ENCODE peak calls at places on chromosomes 11 and 22, in six cellular contexts. I is mesenchymal stem cell, Z is H1, B is neuronal stem cell, A is IMR-90, G is trophoblast cell. Q is an unnamed sample.
A peak's percentile ranks its signal among the peaks of the same experiment; 100 is the strongest.

GRCh38 chr22:42895541-42895981 is 38.5 kb upstream of the ARFGAP3 start:
- DNase-seq in I (no peak), Z (no peak), B (no peak), A (no peak), G (no peak), Q (no peak)

GRCh38 chr11:61812736-61813411 is 3.9 kb downstream of the FADS1 start:
- DNase-seq in I (no peak), Z (no peak), B (no peak), A (no peak), G (peak; percentile 58), Q (no peak)

GRCh38 chr11:94925422-94926270 is 47.7 kb downstream of the CWC15 start:
- DNase-seq in I (peak; percentile 62), Z (no peak), B (no peak), A (no peak), G (no peak), Q (no peak)

GRCh38 chr11:44593194-44593593 is 27.7 kb downstream of the CD82 start:
- DNase-seq in I (no peak), Z (no peak), B (no peak), A (no peak), G (no peak), Q (no peak)

GRCh38 chr22:35051034-35051535 is 14.9 kb upstream of the ISX start:
- DNase-seq in I (no peak), Z (no peak), B (no peak), A (no peak), G (no peak), Q (peak; percentile 8)

GRCh38 chr22:46073683-46074504 is 76.4 kb upstream of the PPARA start:
- DNase-seq in I (peak; percentile 28), Z (no peak), B (no peak), A (peak; percentile 42), G (no peak), Q (no peak)

GRCh38 chr11:134033696-134034491 is 35.0 kb upstream of the JAM3 start:
- DNase-seq in I (peak; percentile 91), Z (peak; percentile 78), B (peak; percentile 72), A (peak; percentile 85), G (peak; percentile 46), Q (peak; percentile 95)

GRCh38 chr11:132576706-132577105 is 955.6 kb downstream of the OPCML start:
- DNase-seq in I (peak; percentile 97), Z (no peak), B (no peak), A (peak; percentile 97), G (peak; percentile 10), Q (peak; percentile 57)

GRCh38 chr22:50578776-50579310 is 616 bp upstream of the CPT1B start:
- DNase-seq in I (no peak), Z (no peak), B (no peak), A (no peak), G (no peak), Q (no peak)

GRCh38 chr11:61833478-61833877 is 5.4 kb downstream of the FADS2 start:
- DNase-seq in I (no peak), Z (no peak), B (no peak), A (no peak), G (no peak), Q (no peak)

GRCh38 chr11:120562806-120563425 is 51.4 kb downstream of the GRIK4 start:
- DNase-seq in I (peak; percentile 72), Z (no peak), B (no peak), A (no peak), G (no peak), Q (peak; percentile 19)

GRCh38 chr11:45899448-45900174 is 7.5 kb downstream of the FREY1 start:
- DNase-seq in I (peak; percentile 92), Z (peak; percentile 90), B (peak; percentile 94), A (peak; percentile 90), G (no peak), Q (peak; percentile 94)

GRCh38 chr11:102139081-102139498 is 28.8 kb downstream of the YAP1 start:
- DNase-seq in I (peak; percentile 86), Z (no peak), B (no peak), A (peak; percentile 93), G (peak; percentile 54), Q (no peak)

GRCh38 chr11:117819096-117820040 is 5.2 kb downstream of the FXYD2 start:
- DNase-seq in I (peak; percentile 86), Z (peak; percentile 86), B (peak; percentile 64), A (peak; percentile 63), G (peak; percentile 50), Q (peak; percentile 87)

GRCh38 chr22:35170716-35171697 is 86.3 kb upstream of the HMGXB4 start:
- DNase-seq in I (no peak), Z (no peak), B (no peak), A (no peak), G (no peak), Q (no peak)

GRCh38 chr22:41557401-41558240 is 3.2 kb upstream of the CSDC2 start:
- DNase-seq in I (peak; percentile 63), Z (peak; percentile 58), B (no peak), A (peak; percentile 94), G (no peak), Q (peak; percentile 58)

GRCh38 chr11:65382036-65382803 is at the start of gene SLC25A45:
- DNase-seq in I (peak; percentile 100), Z (peak; percentile 80), B (no peak), A (peak; percentile 99), G (peak; percentile 96), Q (peak; percentile 81)

GRCh38 chr11:35980646-35981402 is 37.0 kb downstream of the LDLRAD3 start:
- DNase-seq in I (peak; percentile 28), Z (no peak), B (no peak), A (peak; percentile 55), G (peak; percentile 6), Q (no peak)

GRCh38 chr22:31972180-31972579 is 27.8 kb downstream of the YWHAH start:
- DNase-seq in I (no peak), Z (no peak), B (no peak), A (no peak), G (no peak), Q (no peak)

GRCh38 chr11:134862168-134862567 is 450.1 kb upstream of the B3GAT1 start:
- DNase-seq in I (no peak), Z (no peak), B (no peak), A (no peak), G (no peak), Q (no peak)

GRCh38 chr11:119800619-119801018 is 71.6 kb upstream of the NECTIN1 start:
- DNase-seq in I (no peak), Z (no peak), B (no peak), A (no peak), G (no peak), Q (no peak)

GRCh38 chr11:37277896-37278465 is 679.9 kb upstream of the RAG2 start:
- DNase-seq in I (no peak), Z (no peak), B (no peak), A (no peak), G (no peak), Q (no peak)
- H3K14ac ChIP-seq in I (no peak overlapping the region), Z (no peak overlapping the region), B (no peak overlapping the region), A (no peak overlapping the region), G (no peak overlapping the region), Q (no peak overlapping the region)

GRCh38 chr11:67371549-67372231 is 1.7 kb downstream of the CLCF1 start:
- DNase-seq in I (peak; percentile 76), Z (peak; percentile 66), B (no peak), A (peak; percentile 52), G (no peak), Q (peak; percentile 66)

GRCh38 chr11:67372232-67372992 is 986 bp downstream of the CLCF1 start:
- DNase-seq in I (no peak), Z (peak; percentile 70), B (no peak), A (no peak), G (no peak), Q (no peak)

GRCh38 chr11:67369801-67370284 is 3.6 kb downstream of the CLCF1 start:
- DNase-seq in I (peak; percentile 88), Z (no peak), B (no peak), A (peak; percentile 71), G (peak; percentile 59), Q (no peak)

GRCh38 chr11:67370351-67371076 is 2.9 kb downstream of the CLCF1 start:
- DNase-seq in I (peak; percentile 85), Z (no peak), B (no peak), A (peak; percentile 87), G (no peak), Q (no peak)

DNA sequence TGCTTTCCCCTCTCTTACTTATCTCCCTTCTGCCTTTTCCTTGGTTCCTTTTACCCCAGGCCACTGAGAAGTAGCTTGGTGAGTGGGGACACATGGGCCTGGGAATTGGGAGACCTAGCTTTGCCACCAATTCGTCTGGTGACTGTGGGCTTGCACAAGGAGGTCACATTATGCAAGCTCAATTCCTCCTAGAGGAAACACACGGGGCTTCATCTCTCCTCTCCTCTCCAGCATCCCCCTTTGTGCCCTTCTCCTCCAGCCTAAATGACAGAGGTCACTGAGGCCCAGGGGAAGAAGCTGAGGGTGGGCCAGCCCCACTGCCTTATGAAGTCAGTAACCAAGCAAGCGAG is 2.2 kb downstream of the CLCF1 start:
- DNase-seq in I (peak; percentile 36), Z (no peak), B (no peak), A (no peak), G (no peak), Q (no peak)
- H3K14ac ChIP-seq in I (peak overlapping the region; percentile 90), Z (no peak overlapping the region), B (no peak overlapping the region), A (peak overlapping the region; percentile 89), G (no peak overlapping the region), Q (no peak overlapping the region)

GRCh38 chr11:19511066-19511412 is 201.6 kb upstream of the NAV2 start:
- DNase-seq in I (no peak), Z (no peak), B (no peak), A (no peak), G (no peak), Q (no peak)

GRCh38 chr11:19506803-19507466 is 205.7 kb upstream of the NAV2 start:
- DNase-seq in I (no peak), Z (no peak), B (no peak), A (no peak), G (no peak), Q (no peak)

GRCh38 chr11:19510468-19510867 is 202.2 kb upstream of the NAV2 start:
- DNase-seq in I (no peak), Z (no peak), B (no peak), A (no peak), G (no peak), Q (no peak)

GRCh38 chr11:19511413-19512183 is 201.0 kb upstream of the NAV2 start:
- DNase-seq in I (peak; percentile 52), Z (no peak), B (no peak), A (no peak), G (no peak), Q (no peak)

DNA sequence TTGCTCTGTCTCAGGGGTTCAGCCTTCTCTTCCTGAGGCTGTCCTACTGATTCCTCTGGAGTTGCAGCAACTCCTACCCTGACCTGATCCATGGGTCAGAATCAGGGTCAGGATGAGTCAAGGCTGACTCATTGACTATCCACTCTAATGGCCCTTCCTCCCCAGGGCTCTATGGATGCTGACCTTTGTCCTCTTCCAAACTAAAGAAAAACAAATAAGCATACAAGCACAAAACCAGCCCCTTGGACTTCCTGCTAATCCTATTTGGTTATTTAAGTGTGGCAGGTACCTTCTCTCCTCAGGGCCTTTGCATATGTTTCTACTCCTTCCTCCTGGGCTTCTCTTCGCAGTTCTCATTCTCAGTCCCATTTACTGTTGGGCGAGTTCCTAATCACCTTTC is 204.5 kb upstream of the NAV2 start:
- DNase-seq in I (peak; percentile 63), Z (no peak), B (no peak), A (peak; percentile 3), G (peak; percentile 77), Q (no peak)
- H3K14ac ChIP-seq in I (no peak overlapping the region), Z (no peak overlapping the region), B (no peak overlapping the region), A (no peak overlapping the region), G (no peak overlapping the region), Q (no peak overlapping the region)

DNA sequence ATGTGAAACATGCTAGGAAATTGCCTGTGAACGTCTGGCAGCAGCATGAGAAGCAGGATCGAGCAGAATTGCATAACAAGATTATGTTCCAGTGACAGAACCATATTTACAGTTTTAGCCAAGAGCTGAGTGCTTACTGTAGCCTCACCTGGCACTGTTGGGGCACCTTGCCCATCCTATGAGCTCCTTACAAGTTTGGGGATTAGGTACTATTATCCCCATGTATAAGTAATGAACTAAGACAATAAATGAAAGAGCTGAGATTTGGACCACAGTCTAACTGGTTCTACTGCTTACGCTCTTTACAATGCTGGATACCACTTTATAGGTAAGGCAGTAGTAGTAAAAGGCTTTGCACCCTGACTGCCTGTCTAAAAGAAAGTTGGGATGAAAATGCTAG is 17.1 kb upstream of the PATE1 start:
- DNase-seq in I (no peak), Z (no peak), B (no peak), A (no peak), G (no peak), Q (no peak)
- H3K14ac ChIP-seq in I (no peak overlapping the region), Z (no peak overlapping the region), B (no peak overlapping the region), A (no peak overlapping the region), G (no peak overlapping the region), Q (no peak overlapping the region)

Q was measured in H9.